ENCODE peak calls at places on chromosome 12, in ten cellular contexts. X, L, H, Q, D, F, Y, V, A and G are unnamed samples.

GRCh38 chr12:49017764-49018281 is 753 bp downstream of the PRKAG1 start:
- DNase-seq in L (peak; percentile 70), F (no peak), H (no peak), Q (no peak), A (no peak), V (no peak), X (no peak), D (no peak), Y (no peak), G (no peak)

GRCh38 chr12:110501378-110501721 is 561 bp downstream of the VPS29 start:
- DNase-seq in Q (peak; percentile 38), D (no peak), A (no peak), Y (peak; percentile 51), L (no peak), F (peak; percentile 38), H (peak; percentile 28), V (no peak), X (peak; percentile 53), G (peak; percentile 27)

GRCh38 chr12:94875525-94875924 is 128.0 kb downstream of the NDUFA12 start:
- DNase-seq in D (peak; percentile 21), Q (no peak), H (peak; percentile 5), Y (no peak), F (peak; percentile 71), X (peak; percentile 17), A (no peak), L (no peak), V (no peak), G (peak; percentile 71)

GRCh38 chr12:32983968-32984367 is 87.4 kb upstream of the PKP2 start:
- DNase-seq in D (no peak), H (no peak), Y (peak; percentile 53), L (no peak), X (no peak), A (no peak), Q (no peak), F (no peak), V (no peak), G (no peak)

GRCh38 chr12:48184549-48184922 is 1.1 kb downstream of the CCDC184 start:
- DNase-seq in L (no peak), Y (no peak), D (no peak), V (no peak), H (no peak), F (no peak), A (no peak), X (no peak), Q (no peak), G (no peak)

GRCh38 chr12:130026608-130027176 is 122.9 kb upstream of the TMEM132D start:
- DNase-seq in H (no peak), A (no peak), F (no peak), V (no peak), Q (peak; percentile 48), X (no peak), D (peak; percentile 28), L (no peak), Y (peak; percentile 44), G (peak; percentile 62)

GRCh38 chr12:32947203-32947795 is 50.7 kb upstream of the PKP2 start:
- DNase-seq in X (no peak), L (no peak), V (no peak), D (peak; percentile 14), H (peak; percentile 24), A (no peak), Q (no peak), F (no peak), Y (peak; percentile 37), G (peak; percentile 7)

GRCh38 chr12:114936148-114937099 is 252.4 kb upstream of the TBX3 start:
- DNase-seq in H (peak; percentile 69), V (no peak), Q (no peak), D (no peak), F (no peak), A (no peak), Y (no peak), X (peak; percentile 37), L (no peak), G (no peak)

GRCh38 chr12:17079251-17079909 is 473.4 kb upstream of the LMO3 start:
- DNase-seq in L (no peak), D (no peak), H (no peak), Y (peak; percentile 33), Q (no peak), F (no peak), V (no peak), A (no peak), X (no peak), G (no peak)

GRCh38 chr12:121781751-121782615 is 11.5 kb downstream of the RHOF start:
- DNase-seq in L (no peak), V (no peak), X (no peak), F (peak; percentile 72), A (no peak), H (peak; percentile 39), Q (no peak), Y (peak; percentile 79), D (no peak), G (peak; percentile 78)

GRCh38 chr12:108333898-108334699 is 5.0 kb downstream of the CMKLR1 start:
- DNase-seq in X (no peak), F (peak; percentile 60), D (no peak), A (peak; percentile 38), Y (peak; percentile 72), V (no peak), L (peak; percentile 58), Q (no peak), H (no peak), G (peak; percentile 60)

GRCh38 chr12:108340037-108340436 is 926 bp upstream of the CMKLR1 start:
- DNase-seq in F (no peak), A (peak; percentile 40), X (no peak), D (no peak), Q (no peak), H (no peak), Y (no peak), V (no peak), L (no peak), G (no peak)

GRCh38 chr12:108338915-108339657 is at the start of gene CMKLR1:
- DNase-seq in X (no peak), A (no peak), D (no peak), L (peak; percentile 82), F (no peak), Y (peak; percentile 28), H (no peak), Q (no peak), V (no peak), G (peak; percentile 40)

GRCh38 chr12:108335349-108336119 is 3.6 kb downstream of the CMKLR1 start:
- DNase-seq in L (no peak), F (peak; percentile 62), Q (no peak), V (no peak), X (no peak), H (no peak), Y (no peak), D (no peak), A (no peak), G (peak; percentile 69)

GRCh38 chr12:108337235-108338223 is 1.6 kb downstream of the CMKLR1 start:
- DNase-seq in Y (peak; percentile 61), Q (no peak), H (no peak), A (no peak), F (peak; percentile 61), X (no peak), D (no peak), V (no peak), L (no peak), G (peak; percentile 73)
- TF ChIP-seq CTCF in Y (peak; percentile 66), Q (peak; percentile 41), H (peak; percentile 42), A (peak; percentile 31), F (peak; percentile 44), X (peak; percentile 56), D (peak; percentile 65), V (peak; percentile 38), L (peak; percentile 30), G (peak; percentile 63)

GRCh38 chr12:25710149-25710548 is 157.1 kb upstream of the LMNTD1 start:
- DNase-seq in X (no peak), A (no peak), H (no peak), F (no peak), V (no peak), L (no peak), D (no peak), Y (no peak), Q (no peak), G (no peak)

GRCh38 chr12:25713264-25713663 is 160.2 kb upstream of the LMNTD1 start:
- DNase-seq in Y (no peak), F (peak; percentile 45), Q (no peak), H (no peak), D (no peak), L (no peak), X (no peak), V (no peak), A (no peak), G (peak; percentile 30)

GRCh38 chr12:25714219-25714984 is 161.3 kb upstream of the LMNTD1 start:
- DNase-seq in Y (no peak), H (peak; percentile 26), Q (no peak), X (no peak), D (no peak), F (no peak), V (no peak), L (no peak), A (no peak), G (no peak)

GRCh38 chr12:25715147-25715546 is 162.1 kb upstream of the LMNTD1 start:
- DNase-seq in V (no peak), F (no peak), A (no peak), H (peak; percentile 89), Q (no peak), D (no peak), Y (no peak), L (no peak), X (no peak), G (no peak)

GRCh38 chr12:25712169-25712568 is 159.1 kb upstream of the LMNTD1 start:
- DNase-seq in H (no peak), Y (no peak), A (no peak), X (no peak), V (no peak), D (no peak), L (no peak), F (no peak), Q (no peak), G (no peak)
- TF ChIP-seq CTCF in H (no peak), Y (no peak), A (no peak), X (no peak), V (no peak), D (no peak), L (no peak), F (no peak), Q (no peak), G (no peak)

DNA sequence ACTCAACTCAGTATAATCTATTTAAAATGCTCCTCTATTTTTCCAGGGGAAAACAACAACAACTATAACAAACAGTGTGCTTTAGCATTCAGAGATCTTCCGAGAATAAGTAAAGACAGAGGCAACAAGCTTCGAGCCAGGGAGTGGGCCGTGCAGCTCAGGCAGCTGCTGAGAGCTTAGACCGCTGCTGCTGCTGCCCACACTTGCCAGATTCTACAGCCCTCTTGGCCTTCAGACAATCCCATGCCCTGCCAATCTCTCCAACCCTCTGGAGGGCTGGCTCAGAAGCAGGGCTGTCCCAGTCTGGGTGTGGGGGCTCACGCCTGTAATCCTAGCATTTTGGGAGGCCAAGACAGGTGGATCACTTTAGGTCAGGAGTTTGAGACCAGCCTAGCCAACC is 23.4 kb upstream of the ELK3 start:
- DNase-seq in F (no peak), D (no peak), Q (no peak), V (no peak), L (no peak), A (no peak), Y (no peak), H (no peak), X (no peak), G (no peak)
- TF ChIP-seq CTCF in F (no peak), D (no peak), Q (no peak), V (no peak), L (no peak), A (no peak), Y (no peak), H (no peak), X (no peak), G (no peak)

DNA sequence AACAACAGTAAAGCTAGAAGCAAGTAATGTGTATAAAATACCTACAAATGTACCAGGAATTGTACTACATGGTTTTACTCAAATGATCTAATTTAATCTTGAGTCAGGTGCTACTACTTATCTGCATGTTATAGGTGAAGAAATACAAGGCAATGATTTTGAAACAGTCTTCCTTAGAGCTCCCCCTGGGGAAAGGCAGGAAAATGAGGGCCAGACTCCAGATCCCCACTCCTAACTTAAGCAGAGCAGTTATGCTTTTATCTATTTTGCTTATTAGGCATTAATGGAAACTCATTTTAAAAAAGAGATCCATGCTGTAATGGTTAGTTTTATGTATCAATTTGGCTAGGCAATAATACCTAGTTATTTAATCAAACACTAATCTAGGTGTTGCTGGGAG is 109.3 kb upstream of the CPSF6 start:
- DNase-seq in L (no peak), F (no peak), Y (no peak), Q (no peak), H (no peak), V (no peak), D (no peak), X (no peak), A (no peak), G (no peak)
- TF ChIP-seq CTCF in L (no peak), F (no peak), Y (peak; percentile 25), Q (no peak), H (no peak), V (no peak), D (no peak), X (no peak), A (no peak), G (no peak)